ENCODE peak calls at places on chromosomes 7 and 10, in six cellular contexts. Y, N, V, T, I and P are unnamed samples.

GRCh38 chr10:113162960-113163359 is 212.9 kb downstream of the TCF7L2 start:
- DNase-seq in T (no peak), I (no peak), V (no peak), N (no peak), Y (no peak), P (no peak)

GRCh38 chr10:91220954-91221696 is 662 bp downstream of the PCGF5 start:
- DNase-seq in V (peak), T (no peak), N (peak), Y (peak), I (no peak), P (peak)

GRCh38 chr10:93566435-93567276 is at the start of gene FFAR4:
- DNase-seq in N (no peak), I (peak), Y (peak), V (peak), T (no peak), P (peak)

GRCh38 chr7:28078036-28078901 is 102.3 kb downstream of the JAZF1 start:
- DNase-seq in T (no peak), N (peak), V (no peak), Y (no peak), I (no peak), P (peak)

GRCh38 chr7:27510550-27510949 is 152.1 kb downstream of the HIBADH start:
- DNase-seq in Y (peak), N (no peak), V (no peak), I (no peak), T (no peak), P (no peak)

GRCh38 chr10:110447886-110448285 is 49.8 kb upstream of the DUSP5 start:
- DNase-seq in V (no peak), T (no peak), I (no peak), Y (no peak), N (no peak), P (no peak)

GRCh38 chr7:76507723-76508406 is 2.5 kb upstream of the UPK3B start:
- DNase-seq in I (no peak), N (no peak), Y (no peak), T (no peak), V (peak), P (peak)

GRCh38 chr7:27178366-27178765 is 4.2 kb upstream of the HOXA10 start:
- DNase-seq in T (no peak), Y (no peak), I (peak), N (no peak), V (peak), P (no peak)

GRCh38 chr10:121069061-121069850 is 218.1 kb downstream of the WDR11 start:
- DNase-seq in N (no peak), V (no peak), I (no peak), Y (no peak), T (no peak), P (peak)

GRCh38 chr10:113020425-113020753 is 70.3 kb downstream of the TCF7L2 start:
- DNase-seq in V (no peak), Y (no peak), T (no peak), I (no peak), N (no peak), P (no peak)

GRCh38 chr10:34351161-34351560 is 463.9 kb downstream of the PARD3 start:
- DNase-seq in T (no peak), V (no peak), N (peak), I (no peak), Y (no peak), P (no peak)

GRCh38 chr7:30135551-30136271 is 925 bp downstream of the MTURN start:
- DNase-seq in I (peak), N (peak), V (no peak), T (peak), Y (no peak), P (peak)

DNA sequence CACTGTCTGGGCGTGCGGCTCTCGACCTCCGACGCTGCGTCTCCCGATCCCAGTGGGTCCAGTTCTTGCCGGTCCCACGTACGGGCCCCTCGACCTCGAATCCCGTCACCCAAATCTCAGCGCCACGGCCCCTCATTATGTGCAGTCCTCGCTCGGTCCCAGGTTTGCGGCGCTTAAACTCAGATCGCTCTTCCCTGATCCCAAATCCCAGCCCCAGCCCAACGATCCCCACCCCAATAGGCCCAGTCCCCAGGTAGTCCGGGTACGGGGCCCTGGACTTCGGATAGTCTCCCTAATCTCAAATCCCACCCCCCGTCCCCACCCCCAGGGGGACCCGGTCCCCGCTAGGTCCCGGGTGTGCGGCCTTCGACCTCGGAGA is 666 bp downstream of the HNRNPF start:
- DNase-seq in T (no peak), Y (no peak), I (no peak), N (no peak), V (no peak), P (no peak)
- H3K4ac ChIP-seq in T (no peak), Y (peak), I (no peak), N (peak), V (no peak), P (peak)

GRCh38 chr7:5596046-5596895 is 172.6 kb upstream of the TNRC18 start:
- DNase-seq in I (no peak), T (no peak), Y (peak), V (peak), N (peak), P (peak)
- H3K23ac ChIP-seq in I (peak), T (peak), Y (no peak), V (no peak), N (peak), P (no peak)

DNA sequence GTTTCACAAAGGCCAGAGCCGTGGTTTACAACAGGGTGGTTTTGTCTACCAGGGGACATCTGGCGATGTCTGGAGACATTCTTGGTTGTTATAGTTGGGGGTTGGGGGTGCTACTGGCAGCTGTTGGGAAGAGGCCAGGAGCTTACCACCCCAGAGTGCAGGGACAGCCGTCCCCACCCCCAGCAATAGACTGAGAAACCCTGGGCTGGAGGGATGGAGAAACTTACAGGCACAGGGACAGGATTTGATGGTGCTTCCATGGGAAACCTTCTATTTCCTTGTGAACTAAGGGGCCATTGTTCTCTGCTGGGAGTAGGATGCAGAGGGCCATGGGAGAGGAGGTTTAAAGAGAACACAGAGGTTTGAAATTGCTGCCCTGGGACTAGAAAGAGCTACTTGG is 10.9 kb downstream of the ADCK2 start:
- DNase-seq in V (no peak), I (no peak), Y (no peak), N (no peak), T (no peak), P (no peak)
- H2BK15ac ChIP-seq in V (no peak), I (no peak), Y (no peak), N (no peak), T (no peak), P (no peak)

GRCh38 chr10:78769526-78769925 is 299.2 kb upstream of the ZMIZ1 start:
- DNase-seq in N (no peak), V (no peak), I (no peak), T (no peak), Y (no peak), P (no peak)
- H3K4ac ChIP-seq in N (peak), V (no peak), I (no peak), T (no peak), Y (no peak), P (no peak)

GRCh38 chr10:1374901-1375804 is 319.0 kb downstream of the WDR37 start:
- DNase-seq in I (peak), Y (no peak), N (no peak), T (no peak), V (no peak), P (no peak)

GRCh38 chr10:1372212-1372611 is 316.0 kb downstream of the WDR37 start:
- DNase-seq in I (peak), Y (no peak), T (no peak), N (no peak), V (no peak), P (no peak)

GRCh38 chr10:1375805-1376170 is 319.6 kb downstream of the WDR37 start:
- DNase-seq in V (no peak), Y (no peak), N (no peak), I (no peak), T (no peak), P (no peak)

GRCh38 chr10:1374501-1374900 is 318.3 kb downstream of the WDR37 start:
- DNase-seq in T (no peak), Y (no peak), N (no peak), V (no peak), I (peak), P (no peak)

GRCh38 chr10:1373287-1373686 is 317.1 kb downstream of the WDR37 start:
- DNase-seq in V (no peak), I (peak), Y (no peak), T (no peak), N (no peak), P (no peak)
- H3K23ac ChIP-seq in V (no peak), I (no peak), Y (no peak), T (peak), N (no peak), P (no peak)

DNA sequence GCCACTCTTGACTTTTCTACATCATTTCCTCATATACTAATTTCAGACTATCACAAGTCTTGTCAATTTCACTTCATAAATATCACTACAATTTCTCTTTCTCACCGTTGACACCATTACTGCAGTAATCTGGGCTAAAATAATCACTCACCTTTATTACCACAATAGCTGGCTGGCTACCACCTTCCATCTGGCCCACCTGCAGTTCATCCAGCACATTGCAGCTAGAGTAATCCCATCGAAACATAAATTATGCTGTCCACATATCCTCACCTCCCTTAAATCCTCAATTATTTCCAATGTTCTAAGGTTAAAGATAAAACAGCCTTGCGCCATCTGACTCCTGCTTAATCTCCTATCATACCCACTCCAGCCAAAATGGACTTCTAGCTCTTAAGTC is 16.0 kb downstream of the DGKB start:
- DNase-seq in T (no peak), Y (no peak), I (no peak), V (no peak), N (no peak), P (no peak)
- H2BK15ac ChIP-seq in T (no peak), Y (no peak), I (no peak), V (no peak), N (no peak), P (no peak)

GRCh38 chr10:131847241-131847783 is 53.5 kb upstream of the PPP2R2D start:
- DNase-seq in V (peak), Y (no peak), T (no peak), I (no peak), N (no peak), P (no peak)

GRCh38 chr10:131849591-131850489 is 51.0 kb upstream of the PPP2R2D start:
- DNase-seq in N (no peak), Y (no peak), V (peak), I (no peak), T (no peak), P (no peak)

GRCh38 chr10:131848741-131849590 is 51.8 kb upstream of the PPP2R2D start:
- DNase-seq in Y (no peak), V (peak), T (no peak), I (no peak), N (no peak), P (no peak)

GRCh38 chr10:131846224-131847101 is 54.3 kb upstream of the PPP2R2D start:
- DNase-seq in I (peak), N (no peak), V (peak), T (no peak), Y (no peak), P (no peak)

DNA sequence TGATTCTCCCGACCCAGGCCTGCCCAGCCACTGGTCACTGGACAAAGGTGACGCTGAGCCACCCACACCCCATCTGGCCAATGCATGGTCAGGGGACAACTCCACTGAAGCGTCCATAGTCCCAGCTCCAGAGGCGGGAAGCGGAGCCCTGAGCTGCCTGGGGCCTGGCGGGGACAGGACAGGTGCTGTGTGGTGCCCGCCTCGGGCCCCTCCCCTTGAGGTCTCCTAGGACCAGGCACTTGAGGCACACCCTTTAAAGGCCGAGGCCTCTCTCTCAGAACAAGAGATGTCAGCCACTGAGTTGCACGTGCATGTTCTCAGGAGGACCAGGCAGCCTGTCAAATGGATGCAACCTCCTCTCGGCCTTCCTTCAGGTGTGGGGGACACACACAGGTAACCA is 52.5 kb upstream of the PPP2R2D start:
- DNase-seq in N (no peak), T (no peak), Y (no peak), I (no peak), V (peak), P (no peak)
- H3K4ac ChIP-seq in N (no peak), T (no peak), Y (no peak), I (no peak), V (no peak), P (no peak)

GRCh38 chr7:155207335-155208002 is 90.2 kb upstream of the INSIG1 start:
- DNase-seq in T (no peak), N (no peak), I (no peak), Y (no peak), V (no peak), P (no peak)
- H3K23ac ChIP-seq in T (no peak), N (no peak), I (no peak), Y (no peak), V (no peak), P (no peak)

DNA sequence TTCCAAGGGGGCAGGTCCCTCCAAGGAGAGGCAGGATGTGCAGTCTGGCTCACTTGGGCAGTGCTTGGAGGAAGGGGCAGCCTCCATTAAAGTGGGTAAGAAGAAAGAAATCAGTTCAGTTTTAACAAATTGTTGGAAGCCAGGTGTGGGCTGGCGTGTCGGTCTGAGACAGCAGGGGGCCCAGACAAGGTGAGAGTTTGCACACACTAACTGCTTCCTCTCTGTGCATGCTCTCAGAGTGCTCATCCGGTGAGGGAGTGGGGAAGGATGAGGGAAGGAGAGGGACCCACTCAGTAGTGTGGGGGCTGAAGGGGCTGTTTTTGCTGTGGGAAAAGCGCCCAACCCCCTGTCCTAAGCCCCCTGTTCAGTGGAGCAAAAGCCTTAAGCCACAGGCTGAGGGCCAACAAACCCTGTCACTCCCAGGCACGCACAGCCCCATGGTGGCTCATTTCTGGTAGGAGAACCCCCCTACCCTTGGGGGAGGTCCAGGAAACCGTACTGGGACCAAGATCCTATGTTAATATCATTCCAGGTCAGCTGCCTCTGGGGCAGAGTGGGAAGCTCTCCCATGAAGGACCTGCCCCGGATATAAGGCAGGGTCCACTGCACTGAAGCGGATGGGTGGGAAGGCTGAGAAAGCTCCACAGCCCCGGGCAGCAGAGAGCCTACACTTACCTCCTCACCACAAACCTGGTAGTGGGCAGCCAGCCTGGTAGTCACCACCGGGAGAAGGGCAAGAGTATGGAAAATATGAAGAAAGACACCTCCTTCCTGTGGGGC is 5.1 kb upstream of the PCBD1 start:
- DNase-seq in T (no peak), V (no peak), N (no peak), Y (peak), I (no peak), P (no peak)
- H2BK15ac ChIP-seq in T (no peak), V (no peak), N (no peak), Y (no peak), I (no peak), P (no peak)

DNA sequence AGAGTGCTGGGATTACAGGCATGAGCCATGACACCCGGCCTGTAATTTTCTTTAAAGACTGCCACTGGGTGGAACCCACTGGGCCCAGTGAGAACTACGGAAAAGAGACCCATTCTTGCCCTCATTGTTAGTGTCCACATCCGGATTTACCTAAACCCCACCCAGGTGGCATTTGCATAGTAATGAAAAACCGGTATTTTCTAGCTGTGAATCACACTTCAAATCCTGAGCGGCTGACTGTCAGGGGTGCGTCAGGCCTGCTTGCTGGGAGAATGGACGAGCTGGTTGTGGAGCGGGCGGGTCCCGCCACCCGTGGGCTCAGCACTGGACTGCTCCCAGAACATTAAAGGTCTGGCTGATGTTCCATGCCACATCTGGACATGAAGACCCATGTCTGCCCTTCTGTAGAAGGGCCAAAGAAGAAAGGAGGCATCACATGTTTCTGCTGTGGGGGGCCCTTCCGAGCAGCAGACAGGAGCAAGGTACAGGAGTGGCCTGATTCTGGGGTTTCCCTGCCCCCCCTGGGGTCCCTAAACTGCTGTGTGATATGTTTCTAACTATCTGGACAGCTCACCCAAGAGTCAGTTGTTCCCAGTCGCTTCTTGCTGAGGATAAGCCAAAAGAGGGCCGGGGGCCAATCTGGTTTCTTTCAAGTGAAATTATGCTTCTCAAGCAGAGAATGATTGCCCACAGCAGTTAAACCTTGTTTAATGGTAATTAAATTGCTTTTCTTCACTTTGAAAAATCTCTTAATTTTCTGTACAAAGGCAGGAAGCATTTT is 46.4 kb downstream of the KIAA1217 start:
- DNase-seq in N (no peak), I (no peak), T (no peak), Y (peak), V (peak), P (no peak)
- H3K4ac ChIP-seq in N (no peak), I (no peak), T (no peak), Y (no peak), V (no peak), P (no peak)